ENCODE peak calls at places on chromosomes 5 and 9, in seven cellular contexts. J is tibial artery, O is HFF-Myc, S is HuH-7, T is M059J, Z is DMS153, P is lung. K is an unnamed sample.

GRCh38 chr5:1223278-1223670 is 1.9 kb upstream of the SLC6A18 start:
- DNase-seq in J (no peak), O (no peak), S (no peak), T (no peak), Z (no peak), P (no peak), K (no peak)

GRCh38 chr5:138873886-138874200 is 1.3 kb downstream of the LRRTM2 start:
- DNase-seq in J (no peak), O (no peak), S (no peak), T (no peak), Z (no peak), P (no peak), K (no peak)

GRCh38 chr5:93273176-93273575 is 307.8 kb downstream of the NR2F1-AS1 start:
- DNase-seq in J (no peak), O (no peak), S (no peak), T (peak), Z (no peak), P (no peak), K (no peak)

GRCh38 chr9:133954862-133955529 is 37.1 kb downstream of the VAV2 start:
- DNase-seq in J (no peak), O (no peak), S (no peak), T (no peak), Z (no peak), P (no peak), K (no peak)

GRCh38 chr5:132019857-132020555 is 8.5 kb upstream of the ACSL6 start:
- DNase-seq in J (no peak), O (no peak), S (no peak), T (no peak), Z (no peak), P (no peak), K (no peak)

GRCh38 chr5:86977808-86978207 is 289.9 kb upstream of the RASA1 start:
- DNase-seq in J (no peak), O (no peak), S (no peak), T (no peak), Z (no peak), P (no peak), K (no peak)

GRCh38 chr9:70110194-70111041 is 66.8 kb downstream of the MAMDC2 start:
- DNase-seq in J (no peak), O (no peak), S (no peak), T (peak), Z (peak), P (no peak), K (peak)

GRCh38 chr9:127384901-127385300 is 12.1 kb upstream of the SLC2A8 start:
- DNase-seq in J (no peak), O (no peak), S (no peak), T (no peak), Z (no peak), P (no peak), K (no peak)

GRCh38 chr5:126499742-126500396 is 76.7 kb downstream of the GRAMD2B start:
- DNase-seq in J (no peak), O (peak), S (peak), T (peak), Z (no peak), P (no peak), K (no peak)

GRCh38 chr5:96035796-96036195 is 74.1 kb upstream of the ELL2 start:
- DNase-seq in J (no peak), O (no peak), S (no peak), T (no peak), Z (no peak), P (no peak), K (no peak)

GRCh38 chr5:109394806-109395205 is 15.0 kb downstream of the PJA2 start:
- DNase-seq in J (no peak), O (no peak), S (no peak), T (no peak), Z (no peak), P (no peak), K (no peak)

GRCh38 chr5:134122530-134122929 is 8.0 kb downstream of the TCF7 start:
- DNase-seq in J (no peak), O (no peak), S (no peak), T (no peak), Z (no peak), P (no peak), K (no peak)

GRCh38 chr9:3963266-3964019 is 336.4 kb downstream of the GLIS3 start:
- DNase-seq in J (no peak), O (peak), S (no peak), T (peak), Z (no peak), P (no peak), K (no peak)

GRCh38 chr9:106963684-106964083 is 100.7 kb downstream of the ZNF462 start:
- DNase-seq in J (no peak), O (no peak), S (no peak), T (no peak), Z (no peak), P (no peak), K (no peak)

GRCh38 chr5:95613514-95613913 is 6.4 kb upstream of the GPR150 start:
- DNase-seq in J (no peak), O (no peak), S (no peak), T (no peak), Z (no peak), P (no peak), K (no peak)

GRCh38 chr5:746258-746761 is 38.2 kb downstream of the ZDHHC11B start:
- DNase-seq in J (no peak), O (no peak), S (no peak), T (no peak), Z (no peak), P (no peak), K (no peak)

GRCh38 chr9:78397045-78397843 is 100.3 kb downstream of the PSAT1 start:
- DNase-seq in J (no peak), O (no peak), S (no peak), T (peak), Z (no peak), P (no peak), K (no peak)

GRCh38 chr9:114612272-114612923 is 1.3 kb downstream of the TMEM268 start:
- DNase-seq in J (no peak), O (no peak), S (no peak), T (no peak), Z (no peak), P (no peak), K (no peak)

GRCh38 chr9:134055981-134056461 is 11.8 kb downstream of the BRD3 start:
- DNase-seq in J (peak), O (no peak), S (no peak), T (peak), Z (no peak), P (peak), K (no peak)

GRCh38 chr9:23914431-23915003 is 88.5 kb upstream of the ELAVL2 start:
- DNase-seq in J (no peak), O (no peak), S (no peak), T (no peak), Z (no peak), P (no peak), K (no peak)

GRCh38 chr5:95822408-95823240 is at the start of gene GLRX:
- DNase-seq in J (peak), O (no peak), S (peak), T (peak), Z (no peak), P (peak), K (peak)

GRCh38 chr9:129612815-129613519 is 7.9 kb downstream of the C9orf50 start:
- DNase-seq in J (no peak), O (no peak), S (no peak), T (no peak), Z (no peak), P (no peak), K (no peak)

GRCh38 chr5:66351822-66352221 is 207.7 kb downstream of the SREK1 start:
- DNase-seq in J (no peak), O (no peak), S (no peak), T (no peak), Z (no peak), P (no peak), K (no peak)

GRCh38 chr9:13149454-13149853 is 130.0 kb downstream of the MPDZ start:
- DNase-seq in J (no peak), O (no peak), S (no peak), T (no peak), Z (no peak), P (no peak), K (no peak)

GRCh38 chr5:117943521-117943920 is 1044.8 kb downstream of the DTWD2 start:
- DNase-seq in J (no peak), O (no peak), S (no peak), T (no peak), Z (no peak), P (no peak), K (no peak)

GRCh38 chr5:6393596-6394194 is 15.3 kb upstream of the MED10 start:
- DNase-seq in J (no peak), O (no peak), S (no peak), T (no peak), Z (no peak), P (no peak), K (no peak)

GRCh38 chr9:131312822-131313770 is 23.6 kb downstream of the PLPP7 start:
- DNase-seq in J (no peak), O (no peak), S (peak), T (peak), Z (no peak), P (no peak), K (no peak)

GRCh38 chr9:128913048-128913900 is 7.5 kb upstream of the PHYHD1 start:
- DNase-seq in J (no peak), O (no peak), S (no peak), T (no peak), Z (no peak), P (no peak), K (no peak)